ENCODE peak calls at places on chromosomes 3 and 15, in nine cellular contexts. B is B cell, X is OCI-M1, A is right lobe of liver, L is mesenchymal stem cell, Z is left ventricle myocardium superior, F is MV-4-11, S is AG20443, C is T-helper 2 cell. N is an unnamed sample.

GRCh38 chr3:197327701-197328100 is 29.3 kb upstream of the DLG1 start:
- DNase-seq in B (no peak), X (no peak), F (no peak), S (peak), A (no peak), L (peak), Z (no peak), C (peak), N (no peak)

GRCh38 chr15:75817151-75817935 is 25.9 kb upstream of the UBE2Q2 start:
- DNase-seq in B (no peak), Z (no peak), F (peak), S (peak), L (no peak), A (no peak), C (peak), X (peak), N (no peak)

GRCh38 chr15:75446146-75446545 is 5.3 kb downstream of the SIN3A start:
- DNase-seq in C (peak), L (no peak), S (no peak), X (no peak), B (no peak), F (no peak), A (no peak), Z (no peak), N (no peak)

GRCh38 chr3:28476194-28476593 is 127.6 kb upstream of the AZI2 start:
- DNase-seq in B (no peak), Z (no peak), F (peak), A (no peak), S (peak), L (peak), X (peak), C (peak), N (no peak)

GRCh38 chr15:61839541-61839940 is 220.7 kb downstream of the VPS13C start:
- DNase-seq in C (no peak), A (no peak), Z (no peak), L (peak), F (no peak), X (no peak), S (no peak), B (no peak), N (no peak)

GRCh38 chr15:96346409-96346808 is 15.9 kb downstream of the NR2F2 start:
- DNase-seq in F (no peak), S (no peak), A (no peak), C (no peak), X (peak), L (no peak), B (no peak), Z (no peak), N (no peak)

GRCh38 chr3:128326051-128326823 is 140.5 kb downstream of the DNAJB8 start:
- DNase-seq in B (no peak), X (no peak), C (no peak), L (no peak), S (no peak), Z (no peak), F (no peak), A (no peak), N (no peak)

GRCh38 chr15:87477759-87478687 is 778.5 kb downstream of the NTRK3 start:
- DNase-seq in L (peak), C (peak), S (peak), A (no peak), X (no peak), Z (no peak), B (no peak), F (peak), N (no peak)

N was measured in Right ventricle myocardium inferior.